ENCODE peak calls at places on chromosome 17, in nine cellular contexts. One of them, this sample, is unnamed.

GRCh38 chr17:39800540-39800939 is 62.8 kb downstream of the GRB7 start:
- DNase-seq in NCI-H460: no peak
- DNase-seq in activated T-helper 9 cell treated with anti-CD3 and anti-CD28 coated beads, Interleukin-2, amount 50 U/mL, for 16 hours: peak
- DNase-seq in HTR-8/SVneo: no peak
- DNase-seq in germinal center: no peak
- DNase-seq in cardiac fibroblast: peak
- DNase-seq in NCI-H1436: peak
- DNase-seq in fibroblast of mammary gland: no peak
- DNase-seq in AG04450: no peak
- DNase-seq in this sample: no peak

GRCh38 chr17:65345261-65346060 is 208.3 kb downstream of the RGS9 start:
- DNase-seq in activated T-helper 9 cell treated with anti-CD3 and anti-CD28 coated beads, Interleukin-2, amount 50 U/mL, for 16 hours: no peak
- DNase-seq in NCI-H460: no peak
- DNase-seq in fibroblast of mammary gland: peak
- DNase-seq in cardiac fibroblast: peak
- DNase-seq in HTR-8/SVneo: no peak
- DNase-seq in germinal center: no peak
- DNase-seq in AG04450: no peak
- DNase-seq in NCI-H1436: no peak
- DNase-seq in this sample: no peak

GRCh38 chr17:51120357-51120738 is 320 bp downstream of the SPAG9 start:
- DNase-seq in germinal center: peak
- DNase-seq in AG04450: no peak
- DNase-seq in NCI-H1436: no peak
- DNase-seq in fibroblast of mammary gland: no peak
- DNase-seq in activated T-helper 9 cell treated with anti-CD3 and anti-CD28 coated beads, Interleukin-2, amount 50 U/mL, for 16 hours: no peak
- DNase-seq in HTR-8/SVneo: peak
- DNase-seq in NCI-H460: no peak
- DNase-seq in cardiac fibroblast: peak
- DNase-seq in this sample: peak

GRCh38 chr17:36088559-36089376 is 1.2 kb downstream of the CCL3 start:
- DNase-seq in germinal center: no peak
- DNase-seq in NCI-H1436: no peak
- DNase-seq in HTR-8/SVneo: no peak
- DNase-seq in NCI-H460: no peak
- DNase-seq in activated T-helper 9 cell treated with anti-CD3 and anti-CD28 coated beads, Interleukin-2, amount 50 U/mL, for 16 hours: no peak
- DNase-seq in fibroblast of mammary gland: no peak
- DNase-seq in AG04450: no peak
- DNase-seq in cardiac fibroblast: no peak
- DNase-seq in this sample: no peak

GRCh38 chr17:8463089-8463488 is 27.4 kb downstream of the NDEL1 start:
- DNase-seq in fibroblast of mammary gland: peak
- DNase-seq in germinal center: no peak
- DNase-seq in activated T-helper 9 cell treated with anti-CD3 and anti-CD28 coated beads, Interleukin-2, amount 50 U/mL, for 16 hours: no peak
- DNase-seq in NCI-H460: no peak
- DNase-seq in AG04450: no peak
- DNase-seq in NCI-H1436: no peak
- DNase-seq in cardiac fibroblast: no peak
- DNase-seq in HTR-8/SVneo: no peak
- DNase-seq in this sample: no peak

GRCh38 chr17:76528156-76528527 is 9.4 kb downstream of the CYGB start:
- DNase-seq in germinal center: peak
- DNase-seq in HTR-8/SVneo: no peak
- DNase-seq in cardiac fibroblast: no peak
- DNase-seq in NCI-H1436: no peak
- DNase-seq in AG04450: no peak
- DNase-seq in fibroblast of mammary gland: no peak
- DNase-seq in NCI-H460: no peak
- DNase-seq in activated T-helper 9 cell treated with anti-CD3 and anti-CD28 coated beads, Interleukin-2, amount 50 U/mL, for 16 hours: no peak
- DNase-seq in this sample: no peak

GRCh38 chr17:73968680-73969079 is 234.8 kb upstream of the RPL38 start:
- DNase-seq in AG04450: no peak
- DNase-seq in NCI-H1436: no peak
- DNase-seq in germinal center: no peak
- DNase-seq in NCI-H460: no peak
- DNase-seq in activated T-helper 9 cell treated with anti-CD3 and anti-CD28 coated beads, Interleukin-2, amount 50 U/mL, for 16 hours: no peak
- DNase-seq in fibroblast of mammary gland: no peak
- DNase-seq in cardiac fibroblast: no peak
- DNase-seq in HTR-8/SVneo: no peak
- DNase-seq in this sample: no peak

GRCh38 chr17:79220715-79221291 is 146.2 kb downstream of the ENGASE start:
- DNase-seq in NCI-H460: no peak
- DNase-seq in cardiac fibroblast: no peak
- DNase-seq in fibroblast of mammary gland: no peak
- DNase-seq in activated T-helper 9 cell treated with anti-CD3 and anti-CD28 coated beads, Interleukin-2, amount 50 U/mL, for 16 hours: no peak
- DNase-seq in AG04450: no peak
- DNase-seq in germinal center: no peak
- DNase-seq in NCI-H1436: peak
- DNase-seq in HTR-8/SVneo: no peak
- DNase-seq in this sample: no peak

GRCh38 chr17:28042721-28043291 is 329 bp downstream of the NLK start:
- DNase-seq in NCI-H1436: no peak
- DNase-seq in cardiac fibroblast: no peak
- DNase-seq in HTR-8/SVneo: no peak
- DNase-seq in fibroblast of mammary gland: no peak
- DNase-seq in AG04450: no peak
- DNase-seq in activated T-helper 9 cell treated with anti-CD3 and anti-CD28 coated beads, Interleukin-2, amount 50 U/mL, for 16 hours: no peak
- DNase-seq in NCI-H460: no peak
- DNase-seq in germinal center: no peak
- DNase-seq in this sample: no peak

GRCh38 chr17:15660077-15660476 is 24.0 kb downstream of the TRIM16 start:
- DNase-seq in NCI-H460: no peak
- DNase-seq in activated T-helper 9 cell treated with anti-CD3 and anti-CD28 coated beads, Interleukin-2, amount 50 U/mL, for 16 hours: no peak
- DNase-seq in AG04450: no peak
- DNase-seq in cardiac fibroblast: no peak
- DNase-seq in germinal center: no peak
- DNase-seq in NCI-H1436: no peak
- DNase-seq in HTR-8/SVneo: no peak
- DNase-seq in fibroblast of mammary gland: no peak
- DNase-seq in this sample: no peak

GRCh38 chr17:1626333-1626732 is 2.3 kb downstream of the SLC43A2 start:
- DNase-seq in NCI-H1436: no peak
- DNase-seq in fibroblast of mammary gland: peak
- DNase-seq in AG04450: no peak
- DNase-seq in cardiac fibroblast: no peak
- DNase-seq in HTR-8/SVneo: no peak
- DNase-seq in NCI-H460: no peak
- DNase-seq in activated T-helper 9 cell treated with anti-CD3 and anti-CD28 coated beads, Interleukin-2, amount 50 U/mL, for 16 hours: no peak
- DNase-seq in germinal center: no peak
- DNase-seq in this sample: no peak

GRCh38 chr17:46092996-46093395 is 93.9 kb downstream of the STH start:
- DNase-seq in HTR-8/SVneo: no peak
- DNase-seq in germinal center: no peak
- DNase-seq in fibroblast of mammary gland: no peak
- DNase-seq in NCI-H460: no peak
- DNase-seq in NCI-H1436: no peak
- DNase-seq in activated T-helper 9 cell treated with anti-CD3 and anti-CD28 coated beads, Interleukin-2, amount 50 U/mL, for 16 hours: no peak
- DNase-seq in cardiac fibroblast: peak
- DNase-seq in AG04450: no peak
- DNase-seq in this sample: no peak